ENCODE peak calls at places on chromosome 10, in four cellular contexts. One of them, this sample, is unnamed.

GRCh38 chr10:11245510-11245909 is 227.8 kb downstream of the CELF2 start:
- DNase-seq in stomach: no peak
- DNase-seq in A549: no peak
- DNase-seq in body of pancreas: no peak
- DNase-seq in this sample: no peak

GRCh38 chr10:86523348-86523747 is 1.8 kb upstream of the WAPL start:
- DNase-seq in A549: peak
- DNase-seq in stomach: no peak
- DNase-seq in body of pancreas: no peak
- DNase-seq in this sample: no peak

GRCh38 chr10:71581376-71581775 is 138.2 kb downstream of the C10orf105 start:
- DNase-seq in A549: no peak
- DNase-seq in body of pancreas: no peak
- DNase-seq in stomach: no peak
- DNase-seq in this sample: no peak

GRCh38 chr10:16989826-16990293 is 139.8 kb downstream of the CUBN start:
- DNase-seq in A549: no peak
- DNase-seq in body of pancreas: no peak
- DNase-seq in stomach: no peak
- DNase-seq in this sample: no peak

GRCh38 chr10:86708068-86708782 is 39.9 kb downstream of the LDB3 start:
- DNase-seq in A549: no peak
- DNase-seq in body of pancreas: no peak
- DNase-seq in stomach: no peak
- DNase-seq in this sample: no peak

GRCh38 chr10:64863836-64864235 is 1342.6 kb downstream of the REEP3 start:
- DNase-seq in stomach: no peak
- DNase-seq in A549: no peak
- DNase-seq in body of pancreas: no peak
- DNase-seq in this sample: no peak

GRCh38 chr10:1454964-1455363 is 282.4 kb downstream of the ADARB2 start:
- DNase-seq in body of pancreas: no peak
- DNase-seq in A549: no peak
- DNase-seq in stomach: no peak
- DNase-seq in this sample: no peak

GRCh38 chr10:85527610-85528317 is 838.8 kb downstream of the GRID1 start:
- DNase-seq in stomach: no peak
- DNase-seq in A549: no peak
- DNase-seq in body of pancreas: no peak
- DNase-seq in this sample: no peak

GRCh38 chr10:84212015-84212414 is 13.3 kb downstream of the LRIT2 start:
- DNase-seq in A549: no peak
- DNase-seq in stomach: no peak
- DNase-seq in body of pancreas: no peak
- DNase-seq in this sample: no peak

GRCh38 chr10:104642001-104642270 is 846 bp downstream of the SORCS3 start:
- DNase-seq in A549: no peak
- DNase-seq in body of pancreas: no peak
- DNase-seq in stomach: no peak
- DNase-seq in this sample: no peak

GRCh38 chr10:7826971-7827370 is 8.7 kb downstream of the TAF3 start:
- DNase-seq in body of pancreas: peak
- DNase-seq in stomach: no peak
- DNase-seq in A549: peak
- DNase-seq in this sample: no peak

GRCh38 chr10:48940372-48940771 is 732 bp upstream of the LRRC18 start:
- DNase-seq in body of pancreas: no peak
- DNase-seq in A549: no peak
- DNase-seq in stomach: no peak
- DNase-seq in this sample: no peak

GRCh38 chr10:103759100-103759781 is 96.1 kb downstream of the SH3PXD2A start:
- DNase-seq in body of pancreas: no peak
- DNase-seq in A549: peak
- DNase-seq in stomach: no peak
- DNase-seq in this sample: no peak

GRCh38 chr10:63666836-63667383 is 145.7 kb downstream of the REEP3 start:
- DNase-seq in A549: no peak
- DNase-seq in stomach: no peak
- DNase-seq in body of pancreas: no peak
- DNase-seq in this sample: no peak

GRCh38 chr10:88091490-88092061 is 228.2 kb downstream of the PTEN start:
- DNase-seq in body of pancreas: no peak
- DNase-seq in stomach: peak
- DNase-seq in A549: no peak
- DNase-seq in this sample: no peak

GRCh38 chr10:17751781-17752445 is at the start of gene TMEM236:
- DNase-seq in A549: no peak
- DNase-seq in stomach: no peak
- DNase-seq in body of pancreas: no peak
- DNase-seq in this sample: no peak

GRCh38 chr10:117689566-117689965 is 147.0 kb downstream of the EMX2 start:
- DNase-seq in body of pancreas: no peak
- DNase-seq in stomach: no peak
- DNase-seq in A549: no peak
- DNase-seq in this sample: no peak

GRCh38 chr10:91545817-91546216 is 87.1 kb downstream of the PPP1R3C start:
- DNase-seq in stomach: no peak
- DNase-seq in body of pancreas: no peak
- DNase-seq in A549: no peak
- DNase-seq in this sample: no peak

GRCh38 chr10:77428776-77429395 is 208.7 kb downstream of the KCNMA1 start:
- DNase-seq in body of pancreas: peak
- DNase-seq in A549: peak
- DNase-seq in stomach: peak
- DNase-seq in this sample: peak

GRCh38 chr10:74816824-74817498 is 9.4 kb upstream of the KAT6B start:
- DNase-seq in stomach: no peak
- DNase-seq in body of pancreas: no peak
- DNase-seq in A549: no peak
- DNase-seq in this sample: no peak

GRCh38 chr10:59281861-59282260 is 80.5 kb downstream of the FAM13C start:
- DNase-seq in A549: no peak
- DNase-seq in body of pancreas: no peak
- DNase-seq in stomach: no peak
- DNase-seq in this sample: no peak

GRCh38 chr10:10222288-10222945 is 795.3 kb upstream of the CELF2 start:
- DNase-seq in stomach: no peak
- DNase-seq in body of pancreas: no peak
- DNase-seq in A549: no peak
- DNase-seq in this sample: no peak

GRCh38 chr10:119616879-119617580 is 20.3 kb upstream of the TIAL1 start:
- DNase-seq in A549: no peak
- DNase-seq in stomach: no peak
- DNase-seq in body of pancreas: no peak
- DNase-seq in this sample: no peak

GRCh38 chr10:12908773-12909172 is 92.7 kb downstream of the CCDC3 start:
- DNase-seq in body of pancreas: no peak
- DNase-seq in A549: no peak
- DNase-seq in stomach: no peak
- DNase-seq in this sample: no peak

GRCh38 chr10:92923416-92923815 is 75.1 kb downstream of the EXOC6 start:
- DNase-seq in body of pancreas: no peak
- DNase-seq in stomach: no peak
- DNase-seq in A549: no peak
- DNase-seq in this sample: no peak

GRCh38 chr10:22611425-22612111 is 102.8 kb downstream of the PIP4K2A start:
- DNase-seq in A549: no peak
- DNase-seq in stomach: no peak
- DNase-seq in body of pancreas: no peak
- DNase-seq in this sample: no peak

GRCh38 chr10:126068357-126068756 is 172.0 kb downstream of the FANK1 start:
- DNase-seq in body of pancreas: no peak
- DNase-seq in stomach: no peak
- DNase-seq in A549: no peak
- DNase-seq in this sample: no peak

GRCh38 chr10:311901-312665 is 176.8 kb downstream of the ZMYND11 start:
- DNase-seq in body of pancreas: peak
- DNase-seq in stomach: no peak
- DNase-seq in A549: no peak
- DNase-seq in this sample: no peak

GRCh38 chr10:125521721-125522680 is 161.0 kb downstream of the TEX36 start:
- DNase-seq in stomach: no peak
- DNase-seq in A549: peak
- DNase-seq in body of pancreas: no peak
- DNase-seq in this sample: no peak

GRCh38 chr10:129814681-129815646 is 149.1 kb downstream of the EBF3 start:
- DNase-seq in A549: no peak
- DNase-seq in body of pancreas: no peak
- DNase-seq in stomach: no peak
- DNase-seq in this sample: no peak

GRCh38 chr10:125146791-125147604 is 13.4 kb downstream of the CTBP2 start:
- DNase-seq in A549: no peak
- DNase-seq in stomach: peak
- DNase-seq in body of pancreas: peak
- DNase-seq in this sample: no peak

GRCh38 chr10:88157981-88158465 is 294.6 kb downstream of the PTEN start:
- DNase-seq in stomach: no peak
- DNase-seq in A549: peak
- DNase-seq in body of pancreas: no peak
- DNase-seq in this sample: peak

GRCh38 chr10:89683911-89684310 is 17.5 kb upstream of the KIF20B start:
- DNase-seq in stomach: no peak
- DNase-seq in A549: no peak
- DNase-seq in body of pancreas: peak
- DNase-seq in this sample: no peak

GRCh38 chr10:46283945-46284285 is 2.9 kb upstream of the ANTXRL start:
- DNase-seq in body of pancreas: no peak
- DNase-seq in stomach: no peak
- DNase-seq in A549: no peak
- DNase-seq in this sample: no peak

GRCh38 chr10:24931236-24931635 is 21.2 kb downstream of the PRTFDC1 start:
- DNase-seq in A549: no peak
- DNase-seq in stomach: no peak
- DNase-seq in body of pancreas: no peak
- DNase-seq in this sample: no peak

GRCh38 chr10:132705943-132706342 is 80.0 kb downstream of the NKX6-2 start:
- DNase-seq in A549: no peak
- DNase-seq in body of pancreas: no peak
- DNase-seq in stomach: no peak
- DNase-seq in this sample: no peak

GRCh38 chr10:132703305-132704007 is 82.5 kb downstream of the NKX6-2 start:
- DNase-seq in stomach: no peak
- DNase-seq in body of pancreas: peak
- DNase-seq in A549: no peak
- DNase-seq in this sample: no peak

GRCh38 chr10:132706701-132707100 is 79.2 kb downstream of the NKX6-2 start:
- DNase-seq in body of pancreas: peak
- DNase-seq in A549: no peak
- DNase-seq in stomach: no peak
- DNase-seq in this sample: no peak

GRCh38 chr10:132704008-132704814 is 81.7 kb downstream of the NKX6-2 start:
- DNase-seq in stomach: no peak
- DNase-seq in A549: no peak
- DNase-seq in body of pancreas: peak
- DNase-seq in this sample: no peak

GRCh38 chr10:132705173-132705572 is 80.8 kb downstream of the NKX6-2 start:
- DNase-seq in A549: no peak
- DNase-seq in body of pancreas: peak
- DNase-seq in stomach: peak
- DNase-seq in this sample: no peak
- H3K4me3 ChIP-seq in A549: no peak
- H3K4me3 ChIP-seq in body of pancreas: no peak
- H3K4me3 ChIP-seq in stomach: no peak
- H3K4me3 ChIP-seq in this sample: no peak

GRCh38 chr10:3239066-3239919 is 66.7 kb upstream of the PITRM1 start:
- DNase-seq in body of pancreas: peak
- DNase-seq in stomach: peak
- DNase-seq in A549: peak
- DNase-seq in this sample: peak
- TF ChIP-seq POLR2A in body of pancreas: no peak
- TF ChIP-seq POLR2A in stomach: no peak
- TF ChIP-seq POLR2A in A549: no peak
- TF ChIP-seq POLR2A in this sample: no peak

GRCh38 chr10:114879541-114880158 is 58.1 kb downstream of the FHIP2A start:
- DNase-seq in stomach: no peak
- DNase-seq in A549: peak
- DNase-seq in body of pancreas: peak
- DNase-seq in this sample: no peak
- H3K4me3 ChIP-seq in stomach: no peak
- H3K4me3 ChIP-seq in A549: no peak
- H3K4me3 ChIP-seq in body of pancreas: no peak
- H3K4me3 ChIP-seq in this sample: no peak

GRCh38 chr10:110918269-110918632 is 729 bp downstream of the BBIP1 start:
- DNase-seq in body of pancreas: peak
- DNase-seq in stomach: peak
- DNase-seq in A549: peak
- DNase-seq in this sample: peak

GRCh38 chr10:110918633-110919348 is at the start of gene BBIP1:
- DNase-seq in A549: peak
- DNase-seq in stomach: no peak
- DNase-seq in body of pancreas: no peak
- DNase-seq in this sample: no peak

GRCh38 chr10:110919349-110919931 is at the start of gene SHOC2:
- DNase-seq in body of pancreas: peak
- DNase-seq in stomach: peak
- DNase-seq in A549: peak
- DNase-seq in this sample: peak

GRCh38 chr10:110916554-110917346 is 2.2 kb downstream of the BBIP1 start:
- DNase-seq in body of pancreas: peak
- DNase-seq in stomach: no peak
- DNase-seq in A549: no peak
- DNase-seq in this sample: no peak

GRCh38 chr10:110919971-110920881 is 822 bp downstream of the SHOC2 start:
- DNase-seq in stomach: no peak
- DNase-seq in A549: no peak
- DNase-seq in body of pancreas: peak
- DNase-seq in this sample: peak
- TF ChIP-seq POLR2A in stomach: no peak
- TF ChIP-seq POLR2A in A549: no peak
- TF ChIP-seq POLR2A in body of pancreas: no peak
- TF ChIP-seq POLR2A in this sample: no peak

This sample was measured in uterus.